ENCODE peak calls at places on chromosomes 6 and 20, in six cellular contexts. B, D, W, G, S and Q are unnamed samples. For H3K4me1 and H3K36me3, the result is how much of the 10 kb centered on the place peaks cover.

GRCh38 chr20:53216856-53217576 is 244.9 kb downstream of the TSHZ2 start:
- DNase-seq in B (peak), D (peak), W (peak), G (peak), S (peak), Q (peak)

GRCh38 chr6:34001706-34002645 is 143.9 kb downstream of the GRM4 start:
- DNase-seq in B (no peak), D (no peak), W (no peak), G (no peak), S (no peak), Q (no peak)

GRCh38 chr6:27078734-27079357 is 168.7 kb upstream of the PRSS16 start:
- DNase-seq in B (no peak), D (peak), W (peak), G (peak), S (peak), Q (peak)

GRCh38 chr6:75539136-75539535 is 45.5 kb upstream of the FILIP1 start:
- DNase-seq in B (no peak), D (no peak), W (no peak), G (no peak), S (no peak), Q (no peak)

GRCh38 chr20:45011108-45011526 is 44.8 kb downstream of the STK4 start:
- DNase-seq in B (peak), D (peak), W (peak), G (peak), S (peak), Q (peak)

GRCh38 chr20:4750381-4750780 is 28.7 kb downstream of the PRND start:
- DNase-seq in B (no peak), D (no peak), W (no peak), G (no peak), S (no peak), Q (no peak)

GRCh38 chr6:116210750-116211425 is 43.0 kb downstream of the TSPYL4 start:
- DNase-seq in B (no peak), D (no peak), W (peak), G (peak), S (no peak), Q (no peak)

GRCh38 chr6:133983099-133983939 is 30.3 kb downstream of the TBPL1 start:
- DNase-seq in B (peak), D (peak), W (no peak), G (peak), S (no peak), Q (peak)

GRCh38 chr20:4961746-4962145 is 39.6 kb downstream of the SLC23A2 start:
- DNase-seq in B (no peak), D (peak), W (no peak), G (peak), S (no peak), Q (peak)

GRCh38 chr6:118283759-118284158 is 264.3 kb upstream of the PLN start:
- DNase-seq in B (peak), D (peak), W (peak), G (peak), S (peak), Q (peak)

GRCh38 chr6:72406517-72406916 is 215.3 kb upstream of the KCNQ5 start:
- DNase-seq in B (no peak), D (no peak), W (no peak), G (no peak), S (peak), Q (no peak)

GRCh38 chr6:53986165-53986720 is 125.0 kb upstream of the MLIP start:
- DNase-seq in B (no peak), D (no peak), W (peak), G (peak), S (peak), Q (no peak)

GRCh38 chr6:110656492-110656891 is 158.8 kb downstream of the CDK19 start:
- DNase-seq in B (no peak), D (no peak), W (no peak), G (peak), S (no peak), Q (no peak)

GRCh38 chr6:114253431-114253830 is 89.4 kb downstream of the HS3ST5 start:
- DNase-seq in B (no peak), D (no peak), W (no peak), G (peak), S (no peak), Q (no peak)

GRCh38 chr6:89518352-89519055 is 85.6 kb downstream of the ANKRD6 start:
- DNase-seq in B (no peak), D (no peak), W (no peak), G (peak), S (no peak), Q (no peak)

GRCh38 chr6:23244300-23244699 is 674.9 kb downstream of the HDGFL1 start:
- DNase-seq in B (no peak), D (no peak), W (no peak), G (peak), S (no peak), Q (no peak)

GRCh38 chr6:72425003-72425681 is 196.7 kb upstream of the KCNQ5 start:
- DNase-seq in B (no peak), D (no peak), W (no peak), G (peak), S (no peak), Q (no peak)

GRCh38 chr6:71248306-71248705 is 40.3 kb upstream of the OGFRL1 start:
- DNase-seq in B (no peak), D (no peak), W (no peak), G (peak), S (no peak), Q (no peak)

GRCh38 chr6:2157441-2158127 is 87.8 kb downstream of the GMDS start:
- DNase-seq in B (no peak), D (no peak), W (no peak), G (peak), S (peak), Q (peak)

GRCh38 chr6:39430968-39431523 is 108.5 kb upstream of the KCNK16 start:
- DNase-seq in B (peak), D (no peak), W (peak), G (no peak), S (peak), Q (no peak)

GRCh38 chr20:35446356-35447078 is 8.5 kb upstream of the GDF5 start:
- DNase-seq in B (no peak), D (no peak), W (no peak), G (no peak), S (no peak), Q (no peak)

GRCh38 chr6:130600880-130601341 is 226.3 kb upstream of the SMLR1 start:
- DNase-seq in B (no peak), D (no peak), W (no peak), G (peak), S (no peak), Q (no peak)
- H3K4me1 ChIP-seq in B (under half), D (under half), W (under half), G (half or more), S (under half), Q (under half)

GRCh38 chr20:49701313-49701731 is 12.4 kb downstream of the B4GALT5 start:
- DNase-seq in B (no peak), D (no peak), W (no peak), G (no peak), S (no peak), Q (no peak)

GRCh38 chr20:49700411-49701185 is 13.1 kb downstream of the B4GALT5 start:
- DNase-seq in B (no peak), D (no peak), W (no peak), G (peak), S (no peak), Q (no peak)

GRCh38 chr20:49697071-49697470 is 16.6 kb downstream of the B4GALT5 start:
- DNase-seq in B (no peak), D (no peak), W (no peak), G (no peak), S (no peak), Q (no peak)

GRCh38 chr20:49698477-49698876 is 15.2 kb downstream of the B4GALT5 start:
- DNase-seq in B (no peak), D (no peak), W (no peak), G (no peak), S (no peak), Q (no peak)

GRCh38 chr20:49699200-49699992 is 14.3 kb downstream of the B4GALT5 start:
- DNase-seq in B (no peak), D (no peak), W (no peak), G (peak), S (no peak), Q (peak)
- H3K27ac ChIP-seq in B (no peak), D (no peak), W (no peak), G (peak), S (no peak), Q (peak)

DNA sequence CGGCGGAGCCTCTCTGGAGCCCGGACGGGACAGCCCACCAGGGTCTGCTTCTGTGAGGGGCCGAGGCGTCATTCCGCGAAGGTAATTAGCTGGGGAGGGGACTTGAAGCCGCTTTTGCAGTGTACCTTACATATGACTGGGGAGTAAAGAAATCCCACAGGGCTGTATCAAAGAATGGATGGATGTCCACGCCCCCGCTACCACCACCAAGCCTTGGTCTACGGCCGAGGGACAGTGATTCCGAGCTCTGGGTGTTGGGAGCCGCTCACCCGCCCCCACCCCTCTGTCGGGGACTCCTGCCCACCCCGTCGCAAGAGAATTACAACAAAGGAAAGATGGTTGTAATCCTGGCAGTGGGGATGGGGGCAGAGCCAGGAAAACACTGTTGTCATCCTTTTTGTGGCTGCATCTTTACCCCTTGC is 767 bp upstream of the FBXO30 start:
- DNase-seq in B (peak), D (peak), W (no peak), G (no peak), S (no peak), Q (no peak)
- H3K36me3 ChIP-seq in B (under half), D (under half), W (under half), G (under half), S (under half), Q (under half)

DNA sequence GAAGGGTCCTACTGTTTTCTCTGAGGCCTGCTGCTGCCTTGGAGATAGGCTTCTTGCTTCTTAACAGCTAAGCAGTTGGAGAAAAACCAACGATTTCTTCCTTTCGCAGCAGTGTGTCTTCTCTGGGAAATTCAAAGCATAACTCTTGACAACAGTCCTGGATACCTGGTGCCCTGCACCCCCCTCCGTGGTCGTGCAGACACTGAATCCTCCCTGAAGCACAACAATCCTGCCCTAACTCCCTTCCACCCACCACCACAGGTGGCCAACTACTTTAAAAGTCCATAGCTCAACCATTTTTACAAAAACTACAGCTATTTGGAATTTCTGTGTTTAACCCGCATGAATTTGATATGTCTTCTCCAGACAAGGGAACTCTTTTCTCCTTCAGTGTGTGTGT is 61.1 kb downstream of the FAM50B start:
- DNase-seq in B (no peak), D (no peak), W (no peak), G (no peak), S (no peak), Q (no peak)
- H3K4me1 ChIP-seq in B (under half), D (under half), W (under half), G (under half), S (under half), Q (under half)

DNA sequence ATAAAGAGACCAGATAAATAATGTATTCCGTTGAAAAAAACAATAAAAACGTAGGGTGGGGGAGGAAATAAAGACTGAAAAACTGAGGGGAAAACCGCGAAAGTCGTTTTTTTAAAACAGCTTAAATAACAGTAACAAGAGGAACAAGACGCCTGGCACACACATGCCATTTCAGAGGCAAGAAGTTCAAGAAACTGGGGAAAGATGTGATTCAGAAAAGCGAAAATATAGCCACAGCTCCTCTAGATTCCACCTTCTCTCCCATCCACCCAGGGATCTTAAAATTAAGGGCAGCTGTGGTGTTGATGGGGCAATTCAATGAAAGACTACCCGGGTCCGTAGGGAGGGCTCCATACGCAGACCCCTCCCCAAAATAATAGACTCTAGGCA is 1.3 kb downstream of the EPB41L2 start:
- DNase-seq in B (no peak), D (no peak), W (no peak), G (no peak), S (no peak), Q (peak)
- H3K27ac ChIP-seq in B (peak), D (no peak), W (no peak), G (peak), S (no peak), Q (no peak)

DNA sequence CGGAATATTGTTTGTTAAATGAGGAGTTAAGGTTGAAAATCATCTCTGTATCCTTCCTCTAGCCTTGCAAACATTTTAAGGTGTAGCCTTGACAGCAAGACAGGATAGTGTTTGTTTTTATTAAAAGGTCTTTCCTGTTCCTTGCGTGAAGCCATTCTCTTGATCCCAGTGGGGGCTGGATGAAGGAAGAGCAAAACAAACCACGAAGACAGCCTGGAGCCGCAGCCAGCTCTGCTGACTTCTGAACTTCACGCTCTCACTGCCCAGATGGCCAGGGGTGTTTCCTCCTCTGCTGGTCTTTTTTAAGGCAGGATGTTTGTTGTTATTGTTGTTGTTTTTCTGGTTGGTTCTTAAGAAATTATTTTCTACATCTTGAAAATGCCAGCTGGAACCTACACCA is 156.4 kb downstream of the MTHFD1L start:
- DNase-seq in B (peak), D (no peak), W (no peak), G (no peak), S (no peak), Q (no peak)
- H3K36me3 ChIP-seq in B (under half), D (under half), W (under half), G (under half), S (under half), Q (under half)

DNA sequence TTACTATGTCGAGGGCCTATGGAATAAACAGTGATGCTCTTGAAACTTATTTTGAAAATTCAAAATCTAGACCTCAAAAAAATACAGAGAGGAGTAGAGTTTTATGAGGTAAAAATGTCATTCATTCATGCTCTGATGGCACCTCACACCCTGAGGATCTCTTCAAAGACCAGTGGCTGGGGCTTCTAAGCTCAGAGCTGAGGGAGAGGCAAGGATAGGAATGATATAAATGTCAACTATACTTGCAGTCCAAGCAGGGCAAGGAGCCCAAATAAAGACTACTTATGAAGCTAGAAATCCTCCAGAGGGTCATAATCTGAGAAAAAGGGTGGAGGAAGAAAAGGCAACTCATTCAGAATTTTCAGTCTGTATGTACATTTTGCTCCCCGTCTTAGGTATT is 136.7 kb upstream of the CARMIL1 start:
- DNase-seq in B (no peak), D (no peak), W (no peak), G (no peak), S (no peak), Q (no peak)
- H3K4me1 ChIP-seq in B (under half), D (under half), W (under half), G (under half), S (under half), Q (under half)